ENCODE peak calls at places on chromosomes 5 and 9, in ten cellular contexts. S, K, V, O, R, N, Q, A, I and D are unnamed samples.
A peak's percentile ranks its signal among the peaks of the same experiment; 100 is the strongest.

GRCh38 chr5:20353481-20353880 is 365.5 kb upstream of the CDH18 start:
- DNase-seq in R (no peak), I (no peak), Q (no peak), A (no peak), V (no peak), K (no peak), O (no peak), N (no peak), S (peak; percentile 2), D (no peak)

GRCh38 chr9:9112001-9112725 is 1312.6 kb upstream of the DMAC1 start:
- DNase-seq in Q (no peak), V (no peak), K (no peak), N (no peak), I (no peak), O (no peak), S (no peak), R (no peak), A (no peak), D (no peak)

GRCh38 chr5:132486318-132487094 is 4.1 kb downstream of the IRF1 start:
- DNase-seq in O (no peak), K (no peak), N (no peak), I (no peak), V (peak; percentile 55), A (no peak), S (no peak), R (no peak), Q (no peak), D (no peak)

GRCh38 chr5:178058321-178059012 is 54.9 kb upstream of the N4BP3 start:
- DNase-seq in R (no peak), O (no peak), V (no peak), I (no peak), S (no peak), N (no peak), K (peak; percentile 87), Q (no peak), A (no peak), D (no peak)

GRCh38 chr9:129150122-129150521 is 27.9 kb downstream of the IER5L start:
- DNase-seq in I (no peak), O (no peak), V (no peak), N (no peak), R (no peak), A (no peak), K (no peak), S (no peak), Q (no peak), D (no peak)

GRCh38 chr9:122695696-122696095 is 20.8 kb downstream of the OR1L3 start:
- DNase-seq in V (no peak), K (no peak), S (peak; percentile 26), Q (no peak), O (no peak), I (no peak), N (no peak), R (peak; percentile 25), A (no peak), D (no peak)

GRCh38 chr9:107737987-107738743 is 248.6 kb upstream of the KLF4 start:
- DNase-seq in K (peak; percentile 54), N (no peak), V (peak; percentile 70), Q (no peak), I (no peak), S (peak; percentile 25), A (no peak), R (peak; percentile 95), O (no peak), D (no peak)

GRCh38 chr9:135032868-135033460 is 54.5 kb upstream of the OLFM1 start:
- DNase-seq in K (no peak), S (no peak), Q (no peak), V (peak; percentile 50), O (no peak), N (no peak), R (no peak), I (no peak), A (no peak), D (no peak)

GRCh38 chr9:74379718-74380117 is 117.4 kb upstream of the RORB start:
- DNase-seq in N (peak; percentile 3), I (no peak), S (peak; percentile 61), O (peak; percentile 2), Q (no peak), K (peak; percentile 72), V (no peak), A (peak; percentile 47), R (peak; percentile 69), D (peak; percentile 22)

GRCh38 chr5:113212244-113212920 is 222.4 kb downstream of the TSSK1B start:
- DNase-seq in Q (no peak), S (peak; percentile 75), A (no peak), R (peak; percentile 68), K (peak; percentile 39), I (no peak), V (no peak), O (no peak), N (no peak), D (peak; percentile 10)

GRCh38 chr5:9187614-9188013 is 358.3 kb downstream of the SEMA5A start:
- DNase-seq in N (no peak), I (no peak), A (no peak), V (no peak), S (no peak), R (no peak), Q (no peak), O (no peak), K (no peak), D (no peak)

GRCh38 chr5:146965781-146966659 is 87.5 kb upstream of the PPP2R2B start:
- DNase-seq in K (peak; percentile 88), I (peak; percentile 12), N (peak; percentile 30), O (peak; percentile 82), Q (peak; percentile 50), S (peak; percentile 80), R (peak; percentile 89), A (peak; percentile 69), V (peak; percentile 57), D (peak; percentile 72)

GRCh38 chr9:104927216-104927911 is 591 bp downstream of the ABCA1 start:
- DNase-seq in K (peak; percentile 89), O (peak; percentile 88), V (peak; percentile 72), N (peak; percentile 48), S (peak; percentile 60), Q (peak; percentile 22), A (peak; percentile 22), I (no peak), R (no peak), D (no peak)

GRCh38 chr5:71631070-71631469 is 43.9 kb downstream of the MCCC2 start:
- DNase-seq in S (no peak), V (no peak), O (no peak), R (no peak), Q (no peak), K (no peak), A (no peak), I (no peak), N (no peak), D (no peak)

GRCh38 chr9:74662616-74663015 is 165.5 kb downstream of the RORB start:
- DNase-seq in V (no peak), Q (no peak), A (no peak), O (no peak), S (no peak), R (no peak), K (peak; percentile 26), N (no peak), I (no peak), D (no peak)

GRCh38 chr5:67246108-67246507 is 49.5 kb upstream of the CD180 start:
- DNase-seq in S (peak; percentile 74), I (no peak), O (peak; percentile 85), Q (no peak), K (peak; percentile 75), R (peak; percentile 88), N (peak; percentile 5), V (no peak), A (peak; percentile 30), D (no peak)

GRCh38 chr5:111550282-111551020 is 38.1 kb upstream of the STARD4 start:
- DNase-seq in N (peak; percentile 58), R (peak; percentile 99), O (peak; percentile 82), S (peak; percentile 95), I (peak; percentile 32), K (peak; percentile 81), A (peak; percentile 87), V (peak; percentile 84), Q (peak; percentile 59), D (peak; percentile 50)

GRCh38 chr9:136865768-136866103 is 372 bp downstream of the EDF1 start:
- DNase-seq in V (peak; percentile 68), Q (no peak), O (no peak), S (peak; percentile 20), N (no peak), I (no peak), R (no peak), A (no peak), K (no peak), D (no peak)

GRCh38 chr9:119053070-119053469 is 316.2 kb downstream of the BRINP1 start:
- DNase-seq in I (no peak), S (peak; percentile 62), R (peak; percentile 64), K (no peak), V (no peak), Q (no peak), A (no peak), O (no peak), N (no peak), D (no peak)

GRCh38 chr5:11904270-11904906 is at the start of gene CTNND2:
- DNase-seq in N (peak; percentile 9), O (no peak), K (peak; percentile 94), V (no peak), I (no peak), R (peak; percentile 20), A (peak; percentile 71), S (peak; percentile 34), Q (no peak), D (no peak)

GRCh38 chr9:105535920-105536668 is 21.8 kb upstream of the FKTN start:
- DNase-seq in O (no peak), R (no peak), S (no peak), A (no peak), I (no peak), N (no peak), Q (no peak), V (no peak), K (no peak), D (no peak)

GRCh38 chr5:126777257-126777973 is 479 bp downstream of the LMNB1 start:
- DNase-seq in Q (peak; percentile 56), I (peak; percentile 29), A (peak; percentile 59), S (peak; percentile 78), R (peak; percentile 64), O (peak; percentile 81), N (no peak), K (peak; percentile 75), V (peak; percentile 64), D (no peak)

GRCh38 chr9:137167113-137167751 is 2.6 kb downstream of the LRRC26 start:
- DNase-seq in O (no peak), K (peak; percentile 16), Q (no peak), A (no peak), S (no peak), R (no peak), N (no peak), I (no peak), V (no peak), D (no peak)

GRCh38 chr5:93330506-93330905 is 250.5 kb downstream of the NR2F1-AS1 start:
- DNase-seq in I (no peak), V (no peak), R (peak; percentile 39), N (no peak), A (no peak), O (no peak), K (no peak), S (no peak), Q (no peak), D (no peak)

GRCh38 chr9:131076347-131077195 is 19.8 kb upstream of the AIF1L start:
- DNase-seq in S (no peak), V (no peak), A (no peak), R (no peak), Q (no peak), I (no peak), K (no peak), O (no peak), N (no peak), D (no peak)

GRCh38 chr9:136539427-136540412 is 6.1 kb downstream of the NOTCH1 start:
- DNase-seq in R (peak; percentile 93), O (peak; percentile 22), S (peak; percentile 95), A (peak; percentile 68), I (peak; percentile 91), N (no peak), K (no peak), Q (peak; percentile 89), V (peak; percentile 91), D (no peak)

GRCh38 chr5:181173027-181173419 is 25.6 kb downstream of the OR2V2 start:
- DNase-seq in I (no peak), K (no peak), S (no peak), A (no peak), Q (no peak), R (no peak), V (no peak), N (no peak), O (no peak), D (no peak)

GRCh38 chr5:146249801-146250200 is 46.4 kb downstream of the RBM27 start:
- DNase-seq in N (no peak), R (no peak), S (no peak), V (no peak), Q (peak; percentile 1), K (no peak), O (no peak), I (no peak), A (no peak), D (no peak)